ENCODE peak calls at places on chromosomes 11 and 22, in seven cellular contexts. R is AG20443; D is HS-5; E is activated T-helper 1 cell treated with anti-CD3 and anti-CD28 coated beads, Interleukin-12 subunit alpha, Interleukin-12 subunit beta, Interleukin-2, Interleukin-4 antibody, amounts not matched to agents 30 ng/mL and 10 ng/mL and 1 ng/mL, durations not matched to agents 14 hours and 24 hours and 36 hours; W is NAMALWA; V is substantia nigra; Q is BJ. A is an unnamed sample.

GRCh38 chr11:115996808-115997188 is 492.6 kb upstream of the CADM1 start:
- DNase-seq in V (no peak), W (no peak), Q (no peak), D (no peak), R (no peak), E (no peak), A (no peak)

GRCh38 chr11:119016216-119017009 is 1.7 kb downstream of the RPS25 start:
- DNase-seq in W (no peak), E (no peak), R (no peak), V (no peak), Q (no peak), D (no peak), A (no peak)

GRCh38 chr11:108958446-108959123 is 293.7 kb downstream of the DDX10 start:
- DNase-seq in W (no peak), E (no peak), R (peak), V (no peak), Q (no peak), D (peak), A (no peak)

GRCh38 chr11:2462092-2462985 is 17.5 kb downstream of the KCNQ1 start:
- DNase-seq in Q (no peak), W (peak), D (no peak), E (no peak), V (no peak), R (peak), A (no peak)

GRCh38 chr22:39311592-39312400 is 7.6 kb downstream of the RPL3 start:
- DNase-seq in V (no peak), D (no peak), Q (no peak), E (no peak), W (peak), R (no peak), A (peak)

GRCh38 chr11:112881461-112881860 is 79.8 kb upstream of the NCAM1 start:
- DNase-seq in D (no peak), E (no peak), V (peak), R (peak), Q (no peak), W (no peak), A (peak)

GRCh38 chr11:77196961-77197360 is 68.9 kb downstream of the MYO7A start:
- DNase-seq in W (no peak), R (no peak), D (no peak), Q (no peak), V (no peak), E (no peak), A (no peak)

GRCh38 chr11:75342231-75342918 is 9.1 kb downstream of the ARRB1 start:
- DNase-seq in V (peak), R (no peak), Q (no peak), D (no peak), E (no peak), W (no peak), A (no peak)

GRCh38 chr22:25023879-25024278 is 71.4 kb downstream of the KIAA1671 start:
- DNase-seq in E (no peak), Q (no peak), V (no peak), R (no peak), W (no peak), D (no peak), A (no peak)

GRCh38 chr22:46430961-46431838 is 95.7 kb downstream of the TRMU start:
- DNase-seq in Q (no peak), V (no peak), D (no peak), E (no peak), R (no peak), W (no peak), A (no peak)

GRCh38 chr11:59463176-59463575 is 6.4 kb downstream of the OR4D6 start:
- DNase-seq in D (peak), V (no peak), R (peak), Q (no peak), E (no peak), W (no peak), A (no peak)

GRCh38 chr11:86211619-86212018 is 32.9 kb upstream of the EED start:
- DNase-seq in Q (no peak), W (no peak), D (no peak), V (no peak), E (no peak), R (no peak), A (no peak)

GRCh38 chr11:113577356-113578163 is 102.4 kb upstream of the DRD2 start:
- DNase-seq in D (no peak), R (no peak), V (no peak), Q (no peak), E (no peak), W (no peak), A (no peak)

GRCh38 chr22:34943830-34944229 is 122.1 kb upstream of the ISX start:
- DNase-seq in V (no peak), R (no peak), D (no peak), E (no peak), Q (no peak), W (peak), A (no peak)

GRCh38 chr11:48013269-48013901 is 33.0 kb downstream of the PTPRJ start:
- DNase-seq in V (no peak), R (no peak), Q (no peak), E (no peak), D (no peak), W (peak), A (no peak)

GRCh38 chr11:71263391-71263790 is 11.0 kb upstream of the SHANK2 start:
- DNase-seq in W (no peak), D (no peak), E (no peak), Q (no peak), R (peak), V (no peak), A (no peak)

GRCh38 chr11:40281055-40281580 is 1178.3 kb downstream of the LRRC4C start:
- DNase-seq in E (no peak), W (peak), D (no peak), R (no peak), V (no peak), Q (no peak), A (no peak)

GRCh38 chr11:120305286-120305685 is 19.8 kb upstream of the TLCD5 start:
- DNase-seq in E (no peak), R (no peak), D (no peak), Q (no peak), W (no peak), V (no peak), A (no peak)

GRCh38 chr11:27296406-27296994 is 66.5 kb downstream of the CCDC34 start:
- DNase-seq in D (no peak), W (peak), R (peak), Q (no peak), V (no peak), E (no peak), A (no peak)

GRCh38 chr11:9160166-9160565 is 68.8 kb upstream of the SCUBE2 start:
- DNase-seq in V (no peak), R (no peak), D (peak), E (no peak), W (no peak), Q (no peak), A (no peak)

GRCh38 chr11:61429346-61429690 is 457 bp downstream of the CPSF7 start:
- DNase-seq in E (peak), R (peak), V (peak), Q (no peak), D (peak), W (peak), A (peak)

GRCh38 chr11:123773959-123774358 is 19.6 kb upstream of the OR6X1 start:
- DNase-seq in Q (no peak), E (no peak), D (no peak), V (no peak), W (no peak), R (no peak), A (no peak)

GRCh38 chr11:117923275-117923674 is 5.9 kb downstream of the TMPRSS13 start:
- DNase-seq in E (no peak), Q (no peak), R (no peak), D (no peak), W (no peak), V (no peak), A (no peak)

GRCh38 chr22:42431401-42432019 is 693 bp downstream of the NFAM1 start:
- DNase-seq in E (no peak), R (no peak), W (no peak), Q (no peak), D (no peak), V (peak), A (no peak)

GRCh38 chr11:125990244-125990643 is 44.4 kb downstream of the VSIG10L2 start:
- DNase-seq in D (no peak), Q (no peak), R (peak), W (no peak), E (no peak), V (no peak), A (no peak)

GRCh38 chr11:100676901-100677300 is 10.2 kb upstream of the ARHGAP42 start:
- DNase-seq in D (no peak), E (no peak), Q (no peak), V (no peak), W (no peak), R (no peak), A (peak)

GRCh38 chr11:118592616-118593367 is 14.6 kb upstream of the PHLDB1 start:
- DNase-seq in W (no peak), R (peak), D (no peak), E (no peak), V (peak), Q (no peak), A (no peak)

GRCh38 chr22:49369726-49370717 is 457.7 kb downstream of the BRD1 start:
- DNase-seq in V (no peak), E (no peak), D (no peak), R (no peak), Q (no peak), W (no peak), A (no peak)

GRCh38 chr11:125123947-125124633 is 12.7 kb upstream of the TMEM218 start:
- DNase-seq in V (peak), E (no peak), D (peak), Q (no peak), W (peak), R (peak), A (no peak)